ENCODE peak calls at places on chromosomes 11 and 22, in seven cellular contexts. One of them, this sample, is unnamed.

GRCh38 chr11:44793350-44794090 is 66.8 kb downstream of the TSPAN18 start:
- DNase-seq in left ventricle myocardium inferior: no peak
- DNase-seq in hepatocyte: peak; percentile 79
- DNase-seq in DND-41: no peak
- DNase-seq in brain microvascular endothelial cell: peak; percentile 60
- DNase-seq in ovary: peak; percentile 32
- DNase-seq in heart left ventricle: peak; percentile 63
- DNase-seq in this sample: peak; percentile 60

GRCh38 chr11:76007179-76007578 is 192.2 kb downstream of the UVRAG start:
- DNase-seq in brain microvascular endothelial cell: no peak
- DNase-seq in heart left ventricle: no peak
- DNase-seq in left ventricle myocardium inferior: no peak
- DNase-seq in DND-41: no peak
- DNase-seq in ovary: no peak
- DNase-seq in hepatocyte: no peak
- DNase-seq in this sample: no peak

GRCh38 chr11:75650167-75650723 is 18.6 kb downstream of the MAP6 start:
- DNase-seq in left ventricle myocardium inferior: no peak
- DNase-seq in DND-41: no peak
- DNase-seq in brain microvascular endothelial cell: no peak
- DNase-seq in hepatocyte: no peak
- DNase-seq in heart left ventricle: no peak
- DNase-seq in ovary: no peak
- DNase-seq in this sample: no peak

GRCh38 chr11:59680287-59681154 is 11.7 kb upstream of the PATL1 start:
- DNase-seq in DND-41: peak; percentile 69
- DNase-seq in brain microvascular endothelial cell: peak; percentile 78
- DNase-seq in left ventricle myocardium inferior: peak; percentile 42
- DNase-seq in ovary: peak; percentile 63
- DNase-seq in hepatocyte: peak; percentile 88
- DNase-seq in heart left ventricle: peak; percentile 65
- DNase-seq in this sample: peak; percentile 90

GRCh38 chr11:47233989-47234668 is 14.5 kb downstream of the ACP2 start:
- DNase-seq in DND-41: peak; percentile 29
- DNase-seq in hepatocyte: peak; percentile 51
- DNase-seq in left ventricle myocardium inferior: peak; percentile 33
- DNase-seq in brain microvascular endothelial cell: peak; percentile 81
- DNase-seq in heart left ventricle: peak; percentile 50
- DNase-seq in ovary: peak; percentile 46
- DNase-seq in this sample: peak; percentile 83

GRCh38 chr11:7994581-7995278 is 7.6 kb downstream of the EIF3F start:
- DNase-seq in heart left ventricle: no peak
- DNase-seq in hepatocyte: no peak
- DNase-seq in DND-41: no peak
- DNase-seq in ovary: no peak
- DNase-seq in brain microvascular endothelial cell: no peak
- DNase-seq in left ventricle myocardium inferior: no peak
- DNase-seq in this sample: no peak

GRCh38 chr11:128290106-128290840 is 297.1 kb downstream of the ETS1 start:
- DNase-seq in brain microvascular endothelial cell: peak; percentile 78
- DNase-seq in DND-41: peak; percentile 77
- DNase-seq in left ventricle myocardium inferior: peak; percentile 18
- DNase-seq in hepatocyte: peak; percentile 88
- DNase-seq in heart left ventricle: peak; percentile 46
- DNase-seq in ovary: peak; percentile 63
- DNase-seq in this sample: peak; percentile 87

GRCh38 chr22:46064236-46064965 is 85.9 kb upstream of the PPARA start:
- DNase-seq in ovary: peak; percentile 47
- DNase-seq in left ventricle myocardium inferior: peak; percentile 19
- DNase-seq in hepatocyte: no peak
- DNase-seq in brain microvascular endothelial cell: no peak
- DNase-seq in DND-41: no peak
- DNase-seq in heart left ventricle: peak; percentile 29
- DNase-seq in this sample: no peak

GRCh38 chr11:10042699-10043098 is 251.3 kb downstream of the SBF2 start:
- DNase-seq in DND-41: no peak
- DNase-seq in left ventricle myocardium inferior: no peak
- DNase-seq in brain microvascular endothelial cell: no peak
- DNase-seq in ovary: no peak
- DNase-seq in hepatocyte: peak; percentile 19
- DNase-seq in heart left ventricle: no peak
- DNase-seq in this sample: no peak

GRCh38 chr11:65595921-65596281 is 301 bp upstream of the KCNK7 start:
- DNase-seq in ovary: no peak
- DNase-seq in left ventricle myocardium inferior: no peak
- DNase-seq in hepatocyte: no peak
- DNase-seq in brain microvascular endothelial cell: no peak
- DNase-seq in DND-41: no peak
- DNase-seq in heart left ventricle: no peak
- DNase-seq in this sample: no peak

GRCh38 chr11:69131644-69132300 is 24.0 kb upstream of the SMIM38 start:
- DNase-seq in brain microvascular endothelial cell: peak; percentile 53
- DNase-seq in left ventricle myocardium inferior: peak; percentile 71
- DNase-seq in hepatocyte: peak; percentile 91
- DNase-seq in ovary: peak; percentile 48
- DNase-seq in DND-41: no peak
- DNase-seq in heart left ventricle: peak; percentile 81
- DNase-seq in this sample: peak; percentile 80

GRCh38 chr22:24486501-24486921 is 8.6 kb upstream of the UPB1 start:
- DNase-seq in ovary: no peak
- DNase-seq in hepatocyte: no peak
- DNase-seq in heart left ventricle: no peak
- DNase-seq in brain microvascular endothelial cell: peak; percentile 82
- DNase-seq in left ventricle myocardium inferior: no peak
- DNase-seq in DND-41: no peak
- DNase-seq in this sample: no peak

GRCh38 chr11:19727246-19727645 is 14.6 kb downstream of the NAV2 start:
- DNase-seq in heart left ventricle: no peak
- DNase-seq in brain microvascular endothelial cell: peak; percentile 57
- DNase-seq in ovary: no peak
- DNase-seq in DND-41: no peak
- DNase-seq in left ventricle myocardium inferior: no peak
- DNase-seq in hepatocyte: peak; percentile 50
- DNase-seq in this sample: peak; percentile 90

GRCh38 chr11:115924744-115925567 is 420.7 kb upstream of the CADM1 start:
- DNase-seq in brain microvascular endothelial cell: no peak
- DNase-seq in heart left ventricle: no peak
- DNase-seq in hepatocyte: no peak
- DNase-seq in left ventricle myocardium inferior: no peak
- DNase-seq in DND-41: no peak
- DNase-seq in ovary: no peak
- DNase-seq in this sample: no peak

GRCh38 chr22:44968736-44969135 is 41.1 kb downstream of the PHF21B start:
- DNase-seq in hepatocyte: no peak
- DNase-seq in ovary: no peak
- DNase-seq in heart left ventricle: no peak
- DNase-seq in left ventricle myocardium inferior: no peak
- DNase-seq in DND-41: no peak
- DNase-seq in brain microvascular endothelial cell: no peak
- DNase-seq in this sample: no peak

GRCh38 chr11:127037001-127037400 is 36.4 kb upstream of the KIRREL3 start:
- DNase-seq in heart left ventricle: no peak
- DNase-seq in DND-41: no peak
- DNase-seq in ovary: no peak
- DNase-seq in brain microvascular endothelial cell: no peak
- DNase-seq in hepatocyte: no peak
- DNase-seq in left ventricle myocardium inferior: no peak
- DNase-seq in this sample: peak; percentile 12
- H3K27ac ChIP-seq in heart left ventricle: no peak overlapping the region
- H3K27ac ChIP-seq in DND-41: no peak overlapping the region
- H3K27ac ChIP-seq in ovary: no peak overlapping the region
- H3K27ac ChIP-seq in brain microvascular endothelial cell: no peak overlapping the region
- H3K27ac ChIP-seq in hepatocyte: no peak overlapping the region
- H3K27ac ChIP-seq in left ventricle myocardium inferior: no peak overlapping the region
- H3K27ac ChIP-seq in this sample: no peak overlapping the region

GRCh38 chr22:47665151-47665550 is 902.7 kb downstream of the TBC1D22A start:
- DNase-seq in DND-41: no peak
- DNase-seq in brain microvascular endothelial cell: no peak
- DNase-seq in ovary: no peak
- DNase-seq in hepatocyte: no peak
- DNase-seq in left ventricle myocardium inferior: no peak
- DNase-seq in heart left ventricle: no peak
- DNase-seq in this sample: no peak

GRCh38 chr22:47659467-47660302 is 897.2 kb downstream of the TBC1D22A start:
- DNase-seq in ovary: no peak
- DNase-seq in heart left ventricle: no peak
- DNase-seq in DND-41: no peak
- DNase-seq in left ventricle myocardium inferior: no peak
- DNase-seq in brain microvascular endothelial cell: no peak
- DNase-seq in hepatocyte: no peak
- DNase-seq in this sample: no peak

GRCh38 chr22:47658182-47658581 is 895.7 kb downstream of the TBC1D22A start:
- DNase-seq in hepatocyte: no peak
- DNase-seq in heart left ventricle: no peak
- DNase-seq in brain microvascular endothelial cell: no peak
- DNase-seq in DND-41: no peak
- DNase-seq in ovary: no peak
- DNase-seq in left ventricle myocardium inferior: no peak
- DNase-seq in this sample: no peak

GRCh38 chr22:47663615-47664605 is 901.5 kb downstream of the TBC1D22A start:
- DNase-seq in ovary: no peak
- DNase-seq in heart left ventricle: no peak
- DNase-seq in hepatocyte: no peak
- DNase-seq in left ventricle myocardium inferior: no peak
- DNase-seq in brain microvascular endothelial cell: no peak
- DNase-seq in DND-41: no peak
- DNase-seq in this sample: no peak
- H3K4me3 ChIP-seq in ovary: no peak overlapping the region
- H3K4me3 ChIP-seq in heart left ventricle: no peak overlapping the region
- H3K4me3 ChIP-seq in hepatocyte: no peak overlapping the region
- H3K4me3 ChIP-seq in left ventricle myocardium inferior: no peak overlapping the region
- H3K4me3 ChIP-seq in brain microvascular endothelial cell: no peak overlapping the region
- H3K4me3 ChIP-seq in DND-41: no peak overlapping the region
- H3K4me3 ChIP-seq in this sample: no peak overlapping the region

GRCh38 chr11:36790450-36790849 is 192.4 kb upstream of the RAG2 start:
- DNase-seq in heart left ventricle: no peak
- DNase-seq in left ventricle myocardium inferior: no peak
- DNase-seq in brain microvascular endothelial cell: no peak
- DNase-seq in ovary: no peak
- DNase-seq in DND-41: no peak
- DNase-seq in hepatocyte: no peak
- DNase-seq in this sample: peak; percentile 31

GRCh38 chr11:36791957-36792356 is 193.9 kb upstream of the RAG2 start:
- DNase-seq in ovary: no peak
- DNase-seq in hepatocyte: no peak
- DNase-seq in left ventricle myocardium inferior: no peak
- DNase-seq in DND-41: no peak
- DNase-seq in brain microvascular endothelial cell: no peak
- DNase-seq in heart left ventricle: no peak
- DNase-seq in this sample: no peak

GRCh38 chr11:36793542-36793926 is 195.5 kb upstream of the RAG2 start:
- DNase-seq in brain microvascular endothelial cell: no peak
- DNase-seq in heart left ventricle: no peak
- DNase-seq in left ventricle myocardium inferior: no peak
- DNase-seq in DND-41: no peak
- DNase-seq in hepatocyte: peak; percentile 19
- DNase-seq in ovary: no peak
- DNase-seq in this sample: no peak

DNA sequence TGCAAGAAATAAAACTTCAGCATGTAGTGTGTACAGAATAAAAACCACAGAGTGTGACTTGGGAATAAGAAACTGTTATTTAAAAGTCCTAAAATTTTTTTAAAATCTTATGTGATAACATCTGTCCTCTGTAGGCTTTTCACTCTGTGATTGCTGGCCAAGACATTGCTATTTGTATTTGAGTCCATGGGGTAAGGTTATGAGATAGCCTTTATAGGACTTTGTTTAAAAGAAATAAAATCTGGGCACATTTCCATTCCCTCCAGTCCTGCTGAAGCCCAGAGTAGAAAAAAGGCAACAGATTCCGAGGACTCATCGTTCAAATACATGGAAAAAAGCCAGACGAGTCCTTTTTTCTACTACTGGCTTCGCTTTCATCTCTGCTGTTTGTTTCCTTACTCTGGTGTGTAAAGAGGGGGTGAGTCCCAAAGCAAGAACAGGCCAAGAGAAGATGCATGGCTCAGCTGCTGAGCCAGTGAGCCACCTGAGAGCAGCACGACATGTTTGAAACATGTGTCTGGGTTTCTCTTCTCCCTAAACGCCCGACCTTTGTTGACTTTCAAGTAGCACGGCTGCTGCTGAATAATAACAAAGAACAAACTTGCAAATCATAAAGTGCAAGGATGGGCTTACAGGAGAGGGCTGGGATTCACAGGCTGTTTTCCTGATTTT is 195.0 kb upstream of the RAG2 start:
- DNase-seq in DND-41: no peak
- DNase-seq in heart left ventricle: no peak
- DNase-seq in ovary: no peak
- DNase-seq in brain microvascular endothelial cell: no peak
- DNase-seq in hepatocyte: no peak
- DNase-seq in left ventricle myocardium inferior: no peak
- DNase-seq in this sample: no peak
- H3K27ac ChIP-seq in DND-41: no peak overlapping the region
- H3K27ac ChIP-seq in heart left ventricle: no peak overlapping the region
- H3K27ac ChIP-seq in ovary: peak overlapping the region; percentile 16
- H3K27ac ChIP-seq in brain microvascular endothelial cell: no peak overlapping the region
- H3K27ac ChIP-seq in hepatocyte: peak overlapping the region; percentile 4
- H3K27ac ChIP-seq in left ventricle myocardium inferior: no peak overlapping the region
- H3K27ac ChIP-seq in this sample: no peak overlapping the region

GRCh38 chr11:110859998-110860397 is 147.8 kb upstream of the ARHGAP20 start:
- DNase-seq in brain microvascular endothelial cell: no peak
- DNase-seq in left ventricle myocardium inferior: no peak
- DNase-seq in hepatocyte: peak; percentile 53
- DNase-seq in ovary: no peak
- DNase-seq in DND-41: no peak
- DNase-seq in heart left ventricle: no peak
- DNase-seq in this sample: no peak

GRCh38 chr11:110866081-110866480 is 153.8 kb upstream of the ARHGAP20 start:
- DNase-seq in ovary: no peak
- DNase-seq in DND-41: no peak
- DNase-seq in hepatocyte: no peak
- DNase-seq in brain microvascular endothelial cell: no peak
- DNase-seq in heart left ventricle: no peak
- DNase-seq in left ventricle myocardium inferior: no peak
- DNase-seq in this sample: no peak

GRCh38 chr11:110859240-110859835 is 147.1 kb upstream of the ARHGAP20 start:
- DNase-seq in left ventricle myocardium inferior: no peak
- DNase-seq in hepatocyte: no peak
- DNase-seq in brain microvascular endothelial cell: no peak
- DNase-seq in ovary: no peak
- DNase-seq in DND-41: no peak
- DNase-seq in heart left ventricle: no peak
- DNase-seq in this sample: no peak

GRCh38 chr11:110858556-110858921 is 146.3 kb upstream of the ARHGAP20 start:
- DNase-seq in brain microvascular endothelial cell: no peak
- DNase-seq in DND-41: no peak
- DNase-seq in hepatocyte: peak; percentile 33
- DNase-seq in left ventricle myocardium inferior: peak; percentile 57
- DNase-seq in ovary: peak; percentile 23
- DNase-seq in heart left ventricle: peak; percentile 82
- DNase-seq in this sample: no peak

DNA sequence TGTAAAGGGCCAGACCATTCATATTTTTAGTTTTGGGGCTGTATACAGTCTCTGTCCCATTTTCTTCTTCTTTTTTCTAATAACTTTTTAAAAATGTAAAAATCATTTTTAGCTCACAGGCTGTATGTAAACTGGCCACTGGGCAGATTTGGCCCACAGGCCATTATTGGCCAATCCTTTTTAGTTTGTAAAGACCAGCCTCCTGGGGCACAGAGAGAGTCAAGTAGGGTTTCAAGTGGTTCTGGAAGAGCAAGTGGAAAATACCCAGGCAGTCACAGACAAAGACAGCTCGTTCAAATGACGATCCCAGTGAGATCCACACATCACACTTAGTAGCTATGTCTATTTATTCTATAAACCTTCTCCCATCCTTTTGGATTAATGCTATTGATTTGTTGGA is 150.2 kb upstream of the ARHGAP20 start:
- DNase-seq in ovary: no peak
- DNase-seq in left ventricle myocardium inferior: no peak
- DNase-seq in heart left ventricle: no peak
- DNase-seq in DND-41: no peak
- DNase-seq in hepatocyte: no peak
- DNase-seq in brain microvascular endothelial cell: no peak
- DNase-seq in this sample: no peak
- H3K4me3 ChIP-seq in ovary: no peak overlapping the region
- H3K4me3 ChIP-seq in left ventricle myocardium inferior: no peak overlapping the region
- H3K4me3 ChIP-seq in heart left ventricle: no peak overlapping the region
- H3K4me3 ChIP-seq in DND-41: no peak overlapping the region
- H3K4me3 ChIP-seq in hepatocyte: no peak overlapping the region
- H3K4me3 ChIP-seq in brain microvascular endothelial cell: no peak overlapping the region
- H3K4me3 ChIP-seq in this sample: no peak overlapping the region

This sample was measured in cardiac muscle cell.